ENCODE peak calls at places on chromosomes 7 and 10, in six cellular contexts. One of them, this sample, is unnamed. For H3K27me3, the result is how much of the 10 kb centered on the place peaks cover.

GRCh38 chr10:77513783-77514331 is 123.8 kb downstream of the KCNMA1 start:
- DNase-seq in HCT116: peak
- DNase-seq in GM23338: peak
- DNase-seq in K562: no peak
- DNase-seq in GM23248: peak
- DNase-seq in hepatocyte: peak
- DNase-seq in this sample: peak

GRCh38 chr10:114761205-114762193 is 60.1 kb upstream of the FHIP2A start:
- DNase-seq in HCT116: no peak
- DNase-seq in GM23338: no peak
- DNase-seq in K562: no peak
- DNase-seq in GM23248: no peak
- DNase-seq in hepatocyte: no peak
- DNase-seq in this sample: no peak

GRCh38 chr10:70765794-70766594 is 19.2 kb downstream of the TBATA start:
- DNase-seq in HCT116: no peak
- DNase-seq in GM23338: no peak
- DNase-seq in K562: no peak
- DNase-seq in GM23248: no peak
- DNase-seq in hepatocyte: no peak
- DNase-seq in this sample: no peak

GRCh38 chr10:53909791-53910190 is 891.2 kb downstream of the PCDH15 start:
- DNase-seq in HCT116: no peak
- DNase-seq in GM23338: no peak
- DNase-seq in K562: no peak
- DNase-seq in GM23248: no peak
- DNase-seq in hepatocyte: no peak
- DNase-seq in this sample: no peak

GRCh38 chr10:1186693-1186990 is 130.5 kb downstream of the WDR37 start:
- DNase-seq in HCT116: no peak
- DNase-seq in GM23338: no peak
- DNase-seq in K562: no peak
- DNase-seq in GM23248: no peak
- DNase-seq in hepatocyte: no peak
- DNase-seq in this sample: no peak

GRCh38 chr10:122034149-122034756 is 45.3 kb downstream of the TACC2 start:
- DNase-seq in HCT116: no peak
- DNase-seq in GM23338: no peak
- DNase-seq in K562: no peak
- DNase-seq in GM23248: peak
- DNase-seq in hepatocyte: peak
- DNase-seq in this sample: peak

GRCh38 chr10:34687434-34688205 is 127.5 kb downstream of the PARD3 start:
- DNase-seq in HCT116: no peak
- DNase-seq in GM23338: no peak
- DNase-seq in K562: no peak
- DNase-seq in GM23248: peak
- DNase-seq in hepatocyte: no peak
- DNase-seq in this sample: no peak

GRCh38 chr10:110686037-110686436 is 41.9 kb downstream of the RBM20 start:
- DNase-seq in HCT116: no peak
- DNase-seq in GM23338: no peak
- DNase-seq in K562: no peak
- DNase-seq in GM23248: no peak
- DNase-seq in hepatocyte: no peak
- DNase-seq in this sample: no peak

GRCh38 chr10:69004821-69005220 is 16.2 kb downstream of the KIFBP start:
- DNase-seq in HCT116: peak
- DNase-seq in GM23338: peak
- DNase-seq in K562: no peak
- DNase-seq in GM23248: peak
- DNase-seq in hepatocyte: peak
- DNase-seq in this sample: no peak

GRCh38 chr10:75650648-75651047 is 219.2 kb downstream of the LRMDA start:
- DNase-seq in HCT116: no peak
- DNase-seq in GM23338: peak
- DNase-seq in K562: no peak
- DNase-seq in GM23248: no peak
- DNase-seq in hepatocyte: no peak
- DNase-seq in this sample: no peak
- H3K27me3 ChIP-seq in HCT116: under half
- H3K27me3 ChIP-seq in GM23338: under half
- H3K27me3 ChIP-seq in K562: under half
- H3K27me3 ChIP-seq in GM23248: under half
- H3K27me3 ChIP-seq in hepatocyte: under half
- H3K27me3 ChIP-seq in this sample: under half

DNA sequence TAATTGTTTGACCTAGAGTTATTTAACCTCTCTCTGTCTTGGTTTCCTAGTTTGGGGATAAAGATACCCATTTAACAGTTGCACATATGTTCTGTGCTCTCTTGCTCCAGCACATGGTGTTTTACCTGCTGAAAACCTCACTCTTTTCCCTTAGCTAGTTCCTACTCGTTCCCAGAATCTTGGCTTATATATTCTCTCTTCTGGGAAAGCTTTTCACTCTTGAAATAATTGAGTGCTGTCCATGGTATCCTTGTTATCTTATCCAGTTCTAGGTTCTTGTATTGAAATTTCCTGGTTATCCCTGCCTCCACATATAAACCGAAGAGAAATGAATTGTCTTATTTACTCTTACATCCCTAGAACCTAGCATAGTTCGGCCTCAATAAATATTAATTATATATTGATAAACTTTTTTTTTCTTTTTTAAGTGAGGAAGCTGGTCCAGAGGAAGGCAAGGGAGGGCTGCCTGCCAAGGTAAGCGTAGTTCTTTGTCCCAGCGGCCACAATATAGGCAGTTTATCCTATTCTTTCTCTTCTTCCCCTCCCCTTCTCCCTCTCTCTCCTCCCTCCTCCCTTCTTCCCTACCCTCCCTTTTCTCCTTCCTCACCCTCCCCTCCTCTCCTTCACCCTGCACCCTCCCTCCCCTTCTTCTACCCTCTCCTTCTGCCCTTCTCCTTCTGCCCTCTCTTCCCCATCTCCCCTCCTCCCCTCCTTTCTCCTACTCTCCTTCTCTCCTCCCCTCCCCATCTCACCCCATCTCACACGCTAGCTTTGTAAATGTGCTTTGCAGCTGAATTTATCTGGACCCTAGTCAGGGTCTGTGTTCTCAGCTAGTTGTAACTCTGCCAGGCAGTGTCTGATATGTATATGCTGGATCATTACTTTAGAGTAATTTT is 7.9 kb downstream of the WEE2 start:
- DNase-seq in HCT116: no peak
- DNase-seq in GM23338: peak
- DNase-seq in K562: no peak
- DNase-seq in GM23248: no peak
- DNase-seq in hepatocyte: no peak
- DNase-seq in this sample: no peak
- TF ChIP-seq EZH2 in HCT116: no peak
- TF ChIP-seq EZH2 in GM23338: no peak
- TF ChIP-seq EZH2 in K562: no peak
- TF ChIP-seq EZH2 in GM23248: no peak
- TF ChIP-seq EZH2 in hepatocyte: no peak
- TF ChIP-seq EZH2 in this sample: no peak

GRCh38 chr7:33193308-33193864 is 64.0 kb downstream of the BBS9 start:
- DNase-seq in HCT116: no peak
- DNase-seq in GM23338: no peak
- DNase-seq in K562: no peak
- DNase-seq in GM23248: no peak
- DNase-seq in hepatocyte: no peak
- DNase-seq in this sample: no peak
- H3K27me3 ChIP-seq in HCT116: under half
- H3K27me3 ChIP-seq in GM23338: under half
- H3K27me3 ChIP-seq in K562: under half
- H3K27me3 ChIP-seq in GM23248: under half
- H3K27me3 ChIP-seq in hepatocyte: under half
- H3K27me3 ChIP-seq in this sample: under half

GRCh38 chr10:111837089-111837488 is 346.5 kb downstream of the GPAM start:
- DNase-seq in HCT116: no peak
- DNase-seq in GM23338: no peak
- DNase-seq in K562: no peak
- DNase-seq in GM23248: no peak
- DNase-seq in hepatocyte: no peak
- DNase-seq in this sample: no peak
- TF ChIP-seq EZH2 in HCT116: no peak
- TF ChIP-seq EZH2 in GM23338: no peak
- TF ChIP-seq EZH2 in K562: no peak
- TF ChIP-seq EZH2 in GM23248: no peak
- TF ChIP-seq EZH2 in hepatocyte: no peak
- TF ChIP-seq EZH2 in this sample: no peak

This sample was measured in mammary epithelial cell.